ENCODE peak calls at places on chromosome 6, in five cellular contexts. U, Z, J, B and N are unnamed samples.

GRCh38 chr6:37678078-37678846 is 19.4 kb downstream of the MDGA1 start:
- DNase-seq in U (no peak), Z (no peak), J (no peak), B (no peak), N (no peak)

GRCh38 chr6:140602843-140603242 is 1228.4 kb upstream of the CITED2 start:
- DNase-seq in U (no peak), Z (no peak), J (no peak), B (no peak), N (no peak)

GRCh38 chr6:11120273-11121005 is 8.9 kb upstream of the ERVFRD-1 start:
- DNase-seq in U (no peak), Z (no peak), J (no peak), B (no peak), N (no peak)

GRCh38 chr6:12037803-12038202 is 25.7 kb downstream of the HIVEP1 start:
- DNase-seq in U (no peak), Z (no peak), J (no peak), B (no peak), N (no peak)

GRCh38 chr6:157688960-157689599 is 134.0 kb upstream of the SNX9 start:
- DNase-seq in U (no peak), Z (no peak), J (no peak), B (no peak), N (no peak)

GRCh38 chr6:110853754-110854477 is 20.7 kb upstream of the AMD1 start:
- DNase-seq in U (no peak), Z (no peak), J (no peak), B (no peak), N (no peak)

GRCh38 chr6:5471637-5472430 is 210.5 kb downstream of the FARS2 start:
- DNase-seq in U (no peak), Z (no peak), J (no peak), B (no peak), N (no peak)

GRCh38 chr6:99350573-99350972 is 1.1 kb upstream of the FAXC start:
- DNase-seq in U (no peak), Z (no peak), J (no peak), B (no peak), N (no peak)

GRCh38 chr6:140867336-140867735 is 1265.4 kb upstream of the GJE1 start:
- DNase-seq in U (no peak), Z (no peak), J (no peak), B (no peak), N (no peak)

GRCh38 chr6:136208783-136209182 is 41.3 kb downstream of the MTFR2 start:
- DNase-seq in U (no peak), Z (no peak), J (no peak), B (no peak), N (no peak)

GRCh38 chr6:112015725-112016124 is 38.2 kb upstream of the CCN6 start:
- DNase-seq in U (no peak), Z (no peak), J (no peak), B (no peak), N (no peak)

GRCh38 chr6:112014483-112014882 is 39.4 kb upstream of the CCN6 start:
- DNase-seq in U (no peak), Z (no peak), J (no peak), B (no peak), N (no peak)

GRCh38 chr6:112017760-112018537 is 36.0 kb upstream of the CCN6 start:
- DNase-seq in U (no peak), Z (no peak), J (no peak), B (no peak), N (no peak)

GRCh38 chr6:112017169-112017568 is 36.7 kb upstream of the CCN6 start:
- DNase-seq in U (no peak), Z (no peak), J (no peak), B (no peak), N (no peak)

GRCh38 chr6:112016335-112016734 is 37.6 kb upstream of the CCN6 start:
- DNase-seq in U (no peak), Z (no peak), J (no peak), B (no peak), N (no peak)
- H3K4me1 ChIP-seq in U (no peaks in the 10 kb centered on the region), Z (peaks cover 54% of the 10 kb centered on the region), J (peaks cover 9% of the 10 kb centered on the region), B (no peaks in the 10 kb centered on the region), N (peaks cover 9% of the 10 kb centered on the region)

GRCh38 chr6:26054937-26055669 is 32.1 kb upstream of the HFE start:
- DNase-seq in U (peak; percentile 94), Z (peak; percentile 80), J (peak; percentile 92), B (peak; percentile 93), N (peak; percentile 84)

GRCh38 chr6:26054659-26054936 is 32.6 kb upstream of the HFE start:
- DNase-seq in U (no peak), Z (no peak), J (no peak), B (no peak), N (no peak)

GRCh38 chr6:26053929-26054658 is 33.1 kb upstream of the HFE start:
- DNase-seq in U (no peak), Z (no peak), J (no peak), B (no peak), N (no peak)

GRCh38 chr6:26056583-26057350 is 30.5 kb upstream of the HFE start:
- DNase-seq in U (peak; percentile 46), Z (no peak), J (peak; percentile 29), B (no peak), N (no peak)

GRCh38 chr6:26055670-26056582 is 31.3 kb upstream of the HFE start:
- DNase-seq in U (peak; percentile 94), Z (peak; percentile 93), J (peak; percentile 96), B (peak; percentile 98), N (peak; percentile 91)
- TF ChIP-seq POLR2A in U (peak; percentile 99), Z (peak; percentile 95), J (peak; percentile 96), B (peak; percentile 99), N (peak; percentile 97)

GRCh38 chr6:30129270-30129669 is 6.7 kb upstream of the TRIM40 start:
- DNase-seq in U (no peak), Z (no peak), J (no peak), B (no peak), N (no peak)
- H3K27me3 ChIP-seq in U (peaks cover 49% of the 10 kb centered on the region), Z (peaks cover 40% of the 10 kb centered on the region), J (peaks cover 6% of the 10 kb centered on the region), B (peaks cover 32% of the 10 kb centered on the region), N (peaks cover 5% of the 10 kb centered on the region)

GRCh38 chr6:127920804-127921203 is 19.9 kb upstream of the THEMIS start:
- DNase-seq in U (no peak), Z (no peak), J (no peak), B (no peak), N (no peak)
- H3K4me1 ChIP-seq in U (no peaks in the 10 kb centered on the region), Z (no peaks in the 10 kb centered on the region), J (no peaks in the 10 kb centered on the region), B (no peaks in the 10 kb centered on the region), N (no peaks in the 10 kb centered on the region)

GRCh38 chr6:18153311-18153703 is 1.6 kb downstream of the TPMT start:
- DNase-seq in U (no peak), Z (no peak), J (no peak), B (no peak), N (no peak)
- TF ChIP-seq POLR2A in U (no peak), Z (no peak), J (no peak), B (no peak), N (no peak)